ENCODE peak calls at places on chromosomes 1 and 21, in seven cellular contexts. M, N, I, X, D, Z and P are unnamed samples.

GRCh38 chr1:40769815-40770214 is 13.8 kb upstream of the KCNQ4 start:
- DNase-seq in I (no peak), X (no peak), D (no peak), M (peak), Z (no peak), N (no peak), P (no peak)

GRCh38 chr21:42305707-42306147 is 9.5 kb downstream of the TFF3 start:
- DNase-seq in D (no peak), X (no peak), M (no peak), I (no peak), Z (peak), N (no peak), P (no peak)

GRCh38 chr1:31791131-31791858 is 24.5 kb downstream of the SPOCD1 start:
- DNase-seq in X (peak), N (no peak), M (no peak), Z (no peak), I (no peak), D (no peak), P (no peak)

GRCh38 chr1:44000266-44000665 is 8.9 kb downstream of the CCDC24 start:
- DNase-seq in Z (no peak), N (no peak), M (no peak), D (no peak), X (no peak), I (no peak), P (no peak)

GRCh38 chr1:48697066-48697707 is 79.5 kb downstream of the BEND5 start:
- DNase-seq in M (peak), N (no peak), D (peak), I (no peak), X (peak), Z (peak), P (no peak)

GRCh38 chr1:115052454-115053083 is 22.9 kb downstream of the TSHB start:
- DNase-seq in I (no peak), Z (peak), M (peak), N (peak), D (peak), X (peak), P (no peak)

GRCh38 chr1:209597496-209597895 is 14.0 kb downstream of the CAMK1G start:
- DNase-seq in I (no peak), D (no peak), N (no peak), X (no peak), Z (no peak), M (no peak), P (no peak)

GRCh38 chr1:225426395-225427248 is 1.2 kb downstream of the LBR start:
- DNase-seq in I (no peak), Z (no peak), X (peak), N (peak), M (peak), D (peak), P (no peak)

GRCh38 chr21:25964009-25964408 is 206.6 kb downstream of the APP start:
- DNase-seq in Z (no peak), N (peak), M (no peak), X (no peak), I (no peak), D (no peak), P (no peak)

GRCh38 chr1:167641786-167642500 is 11.9 kb downstream of the RCSD1 start:
- DNase-seq in N (no peak), D (no peak), Z (no peak), I (no peak), M (no peak), X (no peak), P (no peak)

GRCh38 chr1:174990382-174990999 is 9.3 kb upstream of the CACYBP start:
- DNase-seq in X (no peak), I (no peak), N (peak), D (peak), M (no peak), Z (no peak), P (no peak)

GRCh38 chr1:8170059-8170835 is 144.1 kb upstream of the ERRFI1 start:
- DNase-seq in N (no peak), Z (no peak), D (peak), M (no peak), X (peak), I (no peak), P (no peak)

GRCh38 chr1:244218220-244218619 is 167.1 kb downstream of the ZBTB18 start:
- DNase-seq in M (no peak), I (no peak), Z (no peak), X (no peak), N (no peak), D (no peak), P (no peak)

GRCh38 chr1:214187933-214188332 is 93.0 kb upstream of the SMYD2 start:
- DNase-seq in Z (no peak), D (no peak), X (no peak), N (no peak), I (no peak), M (no peak), P (no peak)

DNA sequence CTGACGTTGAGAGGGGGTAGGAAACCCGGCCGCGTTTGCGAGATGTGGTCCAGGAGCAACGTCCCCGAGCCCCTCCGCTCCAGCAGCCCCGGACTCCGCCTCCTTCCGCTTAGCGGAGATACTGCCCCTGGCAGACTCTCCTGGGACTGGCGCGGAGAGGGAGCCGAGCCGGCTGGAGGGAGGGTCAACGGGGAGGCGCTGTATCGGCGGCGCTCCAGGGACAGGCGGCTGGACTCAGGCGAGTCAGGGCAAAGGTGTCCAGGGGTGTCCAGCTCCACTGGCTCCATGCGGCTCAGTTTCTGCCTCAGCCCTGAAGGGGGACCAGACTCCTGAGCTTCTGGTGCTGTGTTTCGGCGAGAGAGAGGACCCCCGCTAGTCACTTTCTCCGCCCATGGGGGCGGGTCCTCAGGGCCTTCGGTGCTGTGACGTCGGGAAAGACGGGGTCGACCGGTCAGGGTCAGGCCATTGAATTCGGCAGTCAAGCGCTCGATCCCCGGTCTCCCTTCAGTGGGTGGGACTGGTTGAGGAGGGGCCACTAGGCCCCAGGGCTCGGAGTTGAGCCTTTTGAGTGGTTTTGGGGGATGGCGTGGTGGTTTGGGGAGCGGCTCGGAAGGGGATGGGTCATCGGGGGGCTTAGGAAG is 2.8 kb upstream of the LIX1L start:
- DNase-seq in Z (peak), I (no peak), D (peak), N (no peak), M (peak), X (peak), P (peak)
- TF ChIP-seq CTCF in Z (no peak), I (peak), D (no peak), N (peak), M (peak), X (peak), P (no peak)

DNA sequence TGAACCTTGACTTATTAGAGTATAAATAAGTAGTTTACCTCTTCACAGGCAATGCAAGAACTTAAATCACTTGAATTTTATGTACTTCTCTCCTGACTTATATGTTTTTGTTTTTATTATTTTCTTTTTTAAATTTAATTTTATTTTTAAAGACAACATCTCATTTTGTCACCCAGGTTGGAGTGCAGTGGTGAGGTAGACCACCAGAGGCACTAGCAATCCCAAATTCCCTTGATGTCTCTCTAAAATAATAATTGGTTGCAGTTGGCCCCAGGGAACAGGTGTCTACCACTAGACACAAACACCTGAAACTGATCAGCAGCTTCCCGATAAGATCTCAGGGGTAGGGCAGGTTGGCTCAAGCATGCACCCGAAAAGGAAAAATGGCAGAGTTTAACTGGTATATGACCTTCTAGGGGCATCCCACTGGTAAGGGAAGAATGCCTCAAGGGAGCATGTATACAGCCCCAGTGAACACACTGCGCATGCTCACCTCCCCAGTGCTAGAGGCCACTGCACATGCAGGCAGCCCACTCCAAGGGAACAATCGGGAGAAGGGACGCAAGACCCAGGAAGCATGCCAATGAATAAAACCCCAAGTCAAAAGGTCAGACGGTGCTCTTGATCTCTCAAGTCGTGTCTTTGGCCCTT is 14.6 kb downstream of the EXOC8 start:
- DNase-seq in Z (no peak), D (no peak), X (no peak), M (no peak), N (no peak), I (no peak), P (no peak)
- TF ChIP-seq CTCF in Z (no peak), D (no peak), X (no peak), M (no peak), N (no peak), I (no peak), P (peak)

DNA sequence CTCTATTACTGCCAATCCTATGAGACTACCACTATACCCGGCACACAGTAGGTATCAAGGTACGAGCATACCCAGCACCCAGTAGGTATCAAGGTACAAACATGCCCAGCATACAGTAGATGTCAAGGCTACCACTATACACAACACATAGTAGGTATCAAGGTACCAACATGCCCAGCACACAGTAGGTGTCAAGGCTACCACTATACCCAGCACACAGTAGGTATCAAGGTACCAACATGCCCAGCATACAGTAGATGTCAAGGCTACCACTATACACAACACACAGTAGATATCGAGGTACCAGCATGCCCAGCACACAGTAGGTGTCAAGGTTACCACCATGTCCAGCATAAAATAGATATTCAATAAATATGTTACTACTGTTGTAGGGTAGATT is 98.4 kb downstream of the C1orf94 start:
- DNase-seq in D (no peak), N (no peak), M (no peak), X (no peak), Z (no peak), I (no peak), P (no peak)
- TF ChIP-seq CTCF in D (no peak), N (no peak), M (no peak), X (no peak), Z (no peak), I (no peak), P (no peak)

GRCh38 chr1:55477953-55478352 is 262.8 kb upstream of the USP24 start:
- DNase-seq in I (no peak), M (no peak), D (no peak), Z (no peak), N (no peak), X (no peak), P (no peak)

GRCh38 chr1:55479970-55480369 is 264.8 kb upstream of the USP24 start:
- DNase-seq in I (no peak), N (no peak), D (no peak), X (no peak), Z (no peak), M (no peak), P (no peak)

GRCh38 chr1:55476445-55477015 is 261.4 kb upstream of the USP24 start:
- DNase-seq in D (no peak), X (no peak), M (no peak), I (no peak), N (no peak), Z (no peak), P (no peak)

GRCh38 chr1:55480396-55480795 is 265.2 kb upstream of the USP24 start:
- DNase-seq in D (peak), X (no peak), I (no peak), M (no peak), N (no peak), Z (no peak), P (no peak)

DNA sequence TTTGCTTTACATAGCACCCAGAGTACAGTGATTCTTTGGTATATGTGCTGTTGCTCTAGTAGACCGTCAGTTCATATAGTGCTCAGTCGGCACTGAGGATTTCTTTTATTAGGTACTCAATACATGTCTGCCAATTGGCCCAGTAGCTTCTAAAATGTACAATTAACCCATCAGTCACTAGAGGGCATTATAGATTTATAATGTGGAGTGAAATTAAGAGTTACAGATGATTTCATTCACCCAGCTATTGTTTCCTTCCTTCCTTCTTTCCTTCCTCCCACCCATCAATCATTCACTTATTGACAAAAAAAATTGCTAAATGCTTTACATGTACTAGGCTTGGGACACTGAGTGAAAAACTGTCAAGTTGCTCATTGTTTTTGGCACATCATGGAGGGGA is 263.6 kb upstream of the USP24 start:
- DNase-seq in Z (no peak), M (no peak), X (no peak), N (peak), I (no peak), D (no peak), P (no peak)
- TF ChIP-seq CTCF in Z (no peak), M (no peak), X (no peak), N (peak), I (peak), D (no peak), P (no peak)

GRCh38 chr1:9191216-9191615 is 43.4 kb upstream of the H6PD start:
- DNase-seq in D (no peak), N (no peak), X (no peak), Z (no peak), I (no peak), M (no peak), P (no peak)

GRCh38 chr1:9190234-9190633 is 44.3 kb upstream of the H6PD start:
- DNase-seq in Z (no peak), D (no peak), M (no peak), I (no peak), X (no peak), N (no peak), P (no peak)

GRCh38 chr1:9194024-9194423 is 40.5 kb upstream of the H6PD start:
- DNase-seq in X (no peak), I (no peak), D (no peak), Z (no peak), N (peak), M (no peak), P (no peak)

GRCh38 chr1:9193226-9193625 is 41.3 kb upstream of the H6PD start:
- DNase-seq in X (no peak), D (no peak), M (no peak), Z (no peak), N (no peak), I (no peak), P (no peak)

DNA sequence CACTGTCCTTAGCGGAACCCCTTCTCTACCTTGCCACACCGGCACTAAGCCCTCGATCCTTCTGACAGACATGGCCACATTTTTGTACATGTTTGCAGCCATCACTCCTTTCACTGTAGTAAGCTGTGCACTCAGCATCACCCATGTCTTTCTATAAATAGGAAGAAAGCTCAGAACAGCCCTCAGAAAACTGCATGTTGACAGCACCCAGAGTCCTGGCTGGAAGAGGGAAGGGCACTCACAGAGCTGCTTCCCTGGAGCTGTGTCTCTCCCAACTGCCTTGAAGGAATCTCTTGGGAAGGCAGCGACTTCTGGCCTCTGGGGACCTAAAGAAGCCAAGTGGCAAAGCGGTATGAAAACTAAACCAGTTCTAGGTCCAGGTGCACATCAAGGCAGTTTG is 42.0 kb upstream of the H6PD start:
- DNase-seq in M (no peak), I (no peak), X (no peak), D (no peak), N (no peak), Z (no peak), P (no peak)
- TF ChIP-seq CTCF in M (no peak), I (no peak), X (no peak), D (no peak), N (no peak), Z (no peak), P (no peak)

GRCh38 chr1:62529227-62529626 is 68.1 kb upstream of the ANGPTL3 start:
- DNase-seq in D (no peak), Z (no peak), X (no peak), I (no peak), M (no peak), N (no peak), P (no peak)

GRCh38 chr1:62528015-62528414 is 69.3 kb upstream of the ANGPTL3 start:
- DNase-seq in M (no peak), Z (no peak), N (no peak), X (peak), I (no peak), D (peak), P (no peak)

DNA sequence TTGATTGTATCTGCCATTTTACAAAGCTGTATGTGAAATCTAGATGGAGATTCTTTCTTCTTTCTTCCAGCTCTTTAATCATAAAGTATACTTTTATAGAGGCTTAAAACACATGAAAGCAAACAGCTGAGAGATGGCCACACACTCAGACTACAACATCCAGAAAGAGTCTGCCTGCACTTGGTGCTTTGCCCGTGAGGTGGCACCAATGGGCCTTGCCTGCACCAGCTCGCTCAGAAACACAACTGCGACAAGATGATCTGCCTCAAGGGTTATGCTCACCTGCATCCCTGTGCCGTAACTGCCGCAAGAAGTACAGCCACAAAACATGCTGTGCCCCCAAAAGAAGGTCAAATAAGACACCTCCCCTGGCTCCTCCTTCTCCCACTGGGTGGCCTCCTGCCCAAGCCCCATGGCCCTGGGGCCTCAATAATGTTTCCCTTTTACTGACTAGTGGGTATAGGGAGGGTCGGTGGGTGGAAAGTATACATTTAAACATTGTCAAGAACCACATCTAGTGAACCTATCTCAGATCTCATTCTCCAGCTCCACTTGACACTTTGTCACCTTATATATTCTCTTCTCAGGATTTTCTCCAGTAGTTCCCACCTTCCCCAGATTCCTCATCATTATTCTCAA is 66.7 kb upstream of the ANGPTL3 start:
- DNase-seq in D (peak), I (no peak), X (peak), N (peak), Z (no peak), M (no peak), P (no peak)
- TF ChIP-seq CTCF in D (peak), I (peak), X (peak), N (peak), Z (no peak), M (peak), P (peak)

DNA sequence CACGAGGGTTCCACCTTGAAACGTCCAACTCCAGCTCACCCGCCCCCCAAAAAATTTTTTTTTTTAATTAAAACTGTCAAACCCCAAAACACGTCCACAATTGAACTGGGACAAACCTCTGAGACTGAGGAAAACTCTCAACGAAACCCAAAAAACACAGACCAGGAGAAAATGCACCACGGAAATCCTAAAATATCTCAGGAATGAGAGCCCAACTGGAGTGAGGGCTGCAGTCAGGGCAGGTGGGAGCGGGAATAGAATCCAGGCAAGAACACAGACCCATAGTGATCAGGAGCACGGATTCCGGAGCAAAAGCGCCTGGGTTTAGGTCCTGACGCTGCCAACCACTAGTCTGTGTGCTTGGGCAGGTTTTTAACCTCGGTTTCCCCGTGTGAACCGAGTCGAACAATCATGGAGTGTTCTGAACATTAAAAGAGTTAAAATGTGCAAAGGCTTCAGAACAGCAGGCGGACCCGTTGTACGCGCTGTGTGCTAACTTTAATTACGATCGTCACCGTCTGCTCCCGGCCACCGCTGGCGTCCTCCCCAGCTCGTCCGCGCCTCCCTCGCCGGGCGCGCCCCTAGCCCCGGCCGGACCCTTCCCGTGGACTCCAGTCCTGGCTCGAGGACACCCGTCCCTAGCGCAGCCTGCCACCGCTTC is 624 bp downstream of the ARHGAP29 start:
- DNase-seq in I (no peak), D (peak), X (peak), N (peak), M (peak), Z (no peak), P (peak)
- TF ChIP-seq CTCF in I (peak), D (no peak), X (peak), N (peak), M (peak), Z (no peak), P (no peak)

GRCh38 chr1:53470155-53470554 is 11.0 kb downstream of the DMRTB1 start:
- DNase-seq in M (peak), Z (no peak), N (peak), I (no peak), D (peak), X (peak), P (peak)
- TF ChIP-seq CTCF in M (peak), Z (no peak), N (peak), I (peak), D (peak), X (peak), P (peak)